ENCODE peak calls at places on chromosomes 5 and 9, in four cellular contexts. Z is transverse colon, J is ovary, N is adrenal gland. F is an unnamed sample.

GRCh38 chr5:17012289-17012688 is 76.2 kb upstream of the MYO10 start:
- DNase-seq in Z (no peak), J (no peak), N (no peak), F (no peak)

GRCh38 chr5:158423623-158424200 is 564.8 kb upstream of the CLINT1 start:
- DNase-seq in Z (no peak), J (no peak), N (no peak), F (no peak)

GRCh38 chr5:168885324-168886120 is 306.4 kb upstream of the PANK3 start:
- DNase-seq in Z (no peak), J (no peak), N (peak), F (no peak)

GRCh38 chr9:95085861-95086563 is 231.5 kb downstream of the FANCC start:
- DNase-seq in Z (no peak), J (no peak), N (no peak), F (peak)

GRCh38 chr5:122152266-122152900 is 23.0 kb downstream of the ZNF474 start:
- DNase-seq in Z (no peak), J (no peak), N (no peak), F (no peak)

GRCh38 chr5:57817001-57817453 is 334.4 kb upstream of the ACTBL2 start:
- DNase-seq in Z (no peak), J (no peak), N (no peak), F (no peak)

GRCh38 chr9:83582026-83582425 is 40.9 kb upstream of the IDNK start:
- DNase-seq in Z (no peak), J (no peak), N (peak), F (peak)

GRCh38 chr5:157295247-157295646 is 29.3 kb downstream of the CYFIP2 start:
- DNase-seq in Z (no peak), J (no peak), N (no peak), F (no peak)

GRCh38 chr9:37775216-37775919 is 9.5 kb downstream of the EXOSC3 start:
- DNase-seq in Z (no peak), J (no peak), N (no peak), F (no peak)

GRCh38 chr9:114189823-114190562 is 34.7 kb downstream of the COL27A1 start:
- DNase-seq in Z (no peak), J (no peak), N (no peak), F (no peak)

GRCh38 chr9:96064838-96065481 is 189.5 kb downstream of the ERCC6L2 start:
- DNase-seq in Z (no peak), J (no peak), N (no peak), F (no peak)

GRCh38 chr9:137702615-137703379 is 84.0 kb downstream of the EHMT1 start:
- DNase-seq in Z (no peak), J (no peak), N (no peak), F (no peak)

DNA sequence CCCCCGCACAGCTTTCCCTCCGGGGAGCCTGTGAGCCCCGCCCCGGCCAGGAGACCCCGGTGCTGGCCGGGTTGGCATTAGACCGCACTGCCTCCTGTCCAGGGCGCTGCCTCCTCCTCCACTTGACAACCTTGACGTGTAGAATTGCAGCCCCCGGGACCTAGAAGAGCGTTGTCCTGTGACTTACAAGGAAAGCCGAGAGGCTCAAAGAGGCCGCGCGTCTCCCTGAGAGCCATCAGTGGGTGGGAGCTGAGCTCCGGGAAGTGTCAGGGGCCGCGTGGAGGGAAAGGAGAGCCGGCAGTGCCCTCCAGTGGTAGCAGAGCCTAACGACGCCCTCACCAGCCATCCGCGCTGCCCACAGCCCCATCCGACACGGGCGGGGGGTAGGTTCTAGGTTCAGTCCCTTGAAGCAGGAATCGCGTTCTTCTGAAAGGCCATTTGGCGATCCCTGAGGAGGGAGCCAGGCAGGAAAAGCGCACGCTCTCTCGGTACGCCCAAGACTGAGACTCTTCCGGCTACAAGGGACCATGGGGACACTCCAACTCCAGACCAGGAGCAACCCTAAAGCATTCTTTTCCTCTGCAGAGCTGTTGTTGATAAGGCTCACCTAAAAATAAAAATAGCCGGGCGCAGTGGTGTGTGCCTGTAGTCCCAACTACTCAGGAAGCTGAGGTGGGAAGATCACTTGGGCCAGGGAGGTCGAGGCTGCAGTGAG is 40.6 kb upstream of the SAP30L start:
- DNase-seq in Z (peak), J (peak), N (peak), F (peak)
- TF ChIP-seq POLR2A in Z (no peak), J (no peak), N (no peak), F (no peak)

GRCh38 chr5:146529984-146530383 is 14.0 kb upstream of the GPR151 start:
- DNase-seq in Z (no peak), J (no peak), N (no peak), F (no peak)

GRCh38 chr5:146538441-146538840 is 22.5 kb upstream of the GPR151 start:
- DNase-seq in Z (no peak), J (no peak), N (no peak), F (no peak)

GRCh38 chr5:146533882-146534281 is 17.9 kb upstream of the GPR151 start:
- DNase-seq in Z (no peak), J (no peak), N (no peak), F (no peak)

GRCh38 chr5:146528232-146528631 is 12.2 kb upstream of the GPR151 start:
- DNase-seq in Z (no peak), J (no peak), N (no peak), F (no peak)

DNA sequence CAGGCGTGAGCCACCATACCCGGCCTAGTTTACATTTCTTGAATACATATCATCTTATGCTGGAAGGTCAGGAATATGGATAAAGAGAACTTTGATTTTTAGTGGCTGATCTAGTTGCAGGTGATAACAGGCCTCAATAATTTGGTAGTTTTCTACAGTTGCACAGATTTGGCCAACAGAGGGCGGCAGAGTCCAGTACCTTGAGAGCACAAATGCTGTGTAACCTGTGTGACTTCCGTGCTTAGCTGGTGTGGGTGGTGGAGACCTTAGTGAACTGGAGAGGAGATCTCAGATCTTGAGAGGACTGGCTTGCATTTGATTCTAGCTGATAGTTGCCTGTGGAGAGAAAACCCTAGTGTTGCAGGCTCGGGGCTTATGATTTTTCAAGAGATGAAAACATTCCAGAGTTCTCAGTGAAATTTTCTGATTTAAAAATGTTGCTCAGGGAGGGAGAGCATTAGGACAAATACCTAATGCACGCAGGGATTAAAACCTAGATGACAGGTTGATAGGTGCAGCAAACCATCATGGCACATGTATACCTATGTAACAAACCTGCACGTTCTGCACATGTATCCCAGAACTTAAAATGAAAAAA is 17.4 kb upstream of the GPR151 start:
- DNase-seq in Z (peak), J (peak), N (peak), F (peak)
- TF ChIP-seq CTCF in Z (peak), J (no peak), N (peak), F (peak)

GRCh38 chr9:27282269-27282668 is 14.7 kb downstream of the EQTN start:
- DNase-seq in Z (no peak), J (no peak), N (no peak), F (no peak)
- TF ChIP-seq POLR2A in Z (no peak), J (no peak), N (no peak), F (no peak)

GRCh38 chr5:2003690-2004365 is 121.1 kb upstream of the IRX4 start:
- DNase-seq in Z (no peak), J (no peak), N (no peak), F (no peak)
- TF ChIP-seq CTCF in Z (no peak), J (no peak), N (no peak), F (no peak)

GRCh38 chr9:125703662-125704061 is 3.3 kb downstream of the MAPKAP1 start:
- DNase-seq in Z (no peak), J (no peak), N (no peak), F (no peak)

GRCh38 chr9:125701351-125701750 is 5.7 kb downstream of the MAPKAP1 start:
- DNase-seq in Z (no peak), J (no peak), N (no peak), F (no peak)

GRCh38 chr9:125705893-125706292 is 1.1 kb downstream of the MAPKAP1 start:
- DNase-seq in Z (no peak), J (no peak), N (no peak), F (no peak)

DNA sequence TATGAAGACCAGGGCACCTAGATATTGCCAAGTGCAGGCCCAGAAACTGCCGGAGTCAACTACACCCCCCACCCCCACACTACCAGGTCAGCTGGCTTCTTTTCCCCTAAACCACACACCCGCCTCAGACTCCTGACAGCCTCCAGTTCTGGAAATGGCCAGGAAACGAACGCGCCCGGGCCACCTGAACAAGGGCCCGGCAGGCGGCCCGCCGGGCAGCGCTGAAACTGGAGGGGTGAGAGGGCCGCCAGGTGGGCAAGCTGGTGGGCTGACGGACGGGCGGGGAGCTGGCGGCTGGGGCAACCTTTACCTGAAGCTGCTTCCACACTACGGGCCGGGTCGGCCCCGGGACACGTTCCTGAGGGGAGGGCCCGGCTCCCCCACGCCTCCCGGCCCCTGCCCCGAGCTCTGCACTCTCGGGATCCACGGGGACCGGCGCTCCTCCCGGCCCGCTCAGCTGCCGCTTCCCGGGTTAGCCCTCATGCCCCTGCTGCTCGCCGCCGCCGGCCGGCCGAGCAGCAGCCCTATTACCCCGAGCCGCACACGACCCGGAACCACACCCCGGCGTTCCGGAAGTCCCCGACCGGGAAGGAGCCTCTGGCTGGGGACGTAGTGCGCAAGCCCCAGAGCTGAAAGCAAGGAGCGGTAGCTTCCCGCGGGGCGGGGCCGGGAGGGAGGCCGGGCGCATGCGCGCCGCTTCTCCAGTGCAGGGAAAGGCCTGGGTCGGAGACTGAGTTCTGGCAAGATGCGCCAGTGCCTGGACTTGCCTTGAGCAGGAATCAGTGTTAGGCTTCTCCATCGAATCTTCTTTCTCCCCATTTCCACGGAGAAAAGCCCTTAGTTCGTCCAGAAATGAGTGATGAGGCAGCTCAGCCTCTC is at the start of gene MAPKAP1:
- DNase-seq in Z (peak), J (peak), N (peak), F (peak)
- TF ChIP-seq POLR2A in Z (peak), J (peak), N (peak), F (peak)

DNA sequence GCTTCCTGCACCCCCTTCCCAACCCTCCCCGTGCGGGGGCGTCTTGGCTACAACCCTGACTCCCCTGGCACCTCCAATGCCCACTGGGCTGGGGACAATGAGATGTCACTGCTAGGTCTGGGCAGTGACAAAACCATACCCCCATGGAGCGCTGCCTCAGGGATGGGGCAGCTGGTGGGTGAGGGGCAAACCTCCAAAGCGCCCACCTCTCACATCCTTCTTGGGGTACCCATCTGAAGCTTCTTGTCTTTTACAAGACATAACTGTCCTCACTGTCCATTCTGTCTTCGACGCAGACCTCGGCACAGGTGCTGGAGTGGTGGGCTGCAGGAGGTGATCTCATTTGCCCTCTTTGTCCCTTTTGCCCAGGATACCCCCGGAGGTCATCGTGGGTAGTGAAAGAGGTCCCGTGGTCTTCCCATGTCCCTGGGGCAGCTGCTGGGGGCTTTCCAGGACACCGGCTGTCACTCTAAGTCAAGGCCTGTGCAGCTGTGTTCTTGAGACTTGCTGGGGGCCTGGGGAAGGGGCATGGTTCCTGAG is 27.8 kb upstream of the CSF1R start:
- DNase-seq in Z (no peak), J (peak), N (no peak), F (no peak)
- TF ChIP-seq CTCF in Z (no peak), J (no peak), N (no peak), F (no peak)